ENCODE peak calls at places on chromosomes 3 and 15, in four cellular contexts. Z, H, Y and I are unnamed samples.

GRCh38 chr3:99862208-99862607 is 44.5 kb downstream of the CMSS1 start:
- DNase-seq in Z (peak; percentile 83), Y (no peak), H (no peak), I (no peak)

GRCh38 chr3:52253314-52254260 is 8.0 kb downstream of the PPM1M start:
- DNase-seq in Z (no peak), H (peak; percentile 43), Y (no peak), I (no peak)

GRCh38 chr15:31024979-31025378 is 33.6 kb upstream of the MTMR10 start:
- DNase-seq in Z (peak; percentile 49), Y (no peak), H (no peak), I (no peak)

GRCh38 chr15:98412852-98413251 is 235.5 kb upstream of the IGF1R start:
- DNase-seq in Y (no peak), H (no peak), Z (no peak), I (no peak)

GRCh38 chr3:186166491-186167288 is 57.8 kb upstream of the ETV5 start:
- DNase-seq in Y (no peak), Z (no peak), H (no peak), I (no peak)

GRCh38 chr15:23566070-23567050 is 886 bp downstream of the MKRN3 start:
- DNase-seq in Y (no peak), H (peak; percentile 70), Z (no peak), I (no peak)

GRCh38 chr3:50806806-50807205 is 132.1 kb downstream of the DOCK3 start:
- DNase-seq in Y (no peak), H (no peak), Z (no peak), I (no peak)

GRCh38 chr15:69523010-69524001 is 70.7 kb downstream of the RPLP1 start:
- DNase-seq in Z (peak; percentile 72), H (peak; percentile 89), Y (peak; percentile 76), I (peak; percentile 78)

GRCh38 chr3:42539871-42540714 is 37.6 kb downstream of the VIPR1 start:
- DNase-seq in Z (no peak), H (peak; percentile 74), Y (peak; percentile 86), I (peak; percentile 72)

GRCh38 chr3:128385080-128385832 is 81.4 kb downstream of the DNAJB8 start:
- DNase-seq in H (peak; percentile 68), Z (peak; percentile 73), Y (peak; percentile 77), I (peak; percentile 51)

GRCh38 chr3:179653777-179654117 is 907 bp downstream of the USP13 start:
- DNase-seq in Y (peak; percentile 26), Z (no peak), H (no peak), I (peak; percentile 47)

GRCh38 chr3:160475153-160475552 is 25.6 kb upstream of the TRIM59 start:
- DNase-seq in Z (no peak), Y (no peak), H (no peak), I (no peak)

GRCh38 chr3:197801801-197802504 is 10.9 kb downstream of the LRCH3 start:
- DNase-seq in H (no peak), Z (peak; percentile 51), Y (no peak), I (no peak)
- TF ChIP-seq CTCF in H (no peak), Z (peak; percentile 40), Y (peak; percentile 24), I (no peak)

GRCh38 chr3:133667118-133667517 is 5.4 kb upstream of the TOPBP1 start:
- DNase-seq in Z (no peak), H (no peak), Y (no peak), I (no peak)

GRCh38 chr3:133662256-133662773 is 574 bp upstream of the TOPBP1 start:
- DNase-seq in Y (no peak), Z (peak; percentile 27), H (peak; percentile 23), I (no peak)

GRCh38 chr3:133663569-133664313 is 2.0 kb upstream of the TOPBP1 start:
- DNase-seq in Y (no peak), H (peak; percentile 45), Z (peak; percentile 55), I (no peak)

GRCh38 chr3:133659806-133660205 is 1.9 kb downstream of the TOPBP1 start:
- DNase-seq in Y (no peak), H (no peak), Z (no peak), I (no peak)

GRCh38 chr3:133661454-133662255 is at the start of gene TOPBP1:
- DNase-seq in Z (peak; percentile 70), Y (peak; percentile 79), H (peak; percentile 90), I (peak; percentile 86)
- TF ChIP-seq POLR2A in Z (peak; percentile 44), Y (peak; percentile 66), H (no peak), I (peak; percentile 32)

GRCh38 chr15:56042031-56042430 is 48.6 kb upstream of the NEDD4 start:
- DNase-seq in Y (no peak), Z (peak; percentile 29), H (no peak), I (no peak)

GRCh38 chr15:56047354-56047753 is 53.9 kb upstream of the NEDD4 start:
- DNase-seq in H (no peak), Y (no peak), Z (no peak), I (no peak)

GRCh38 chr15:56042982-56043980 is 49.9 kb upstream of the NEDD4 start:
- DNase-seq in Y (no peak), H (no peak), Z (no peak), I (no peak)

GRCh38 chr15:56042523-56042922 is 49.1 kb upstream of the NEDD4 start:
- DNase-seq in H (no peak), Z (no peak), Y (no peak), I (no peak)

GRCh38 chr15:56045068-56045748 is 51.8 kb upstream of the NEDD4 start:
- DNase-seq in H (no peak), Y (no peak), Z (no peak), I (no peak)
- H3K4me1 ChIP-seq in H (no peaks in the 10 kb centered on the region), Y (peaks cover 12% of the 10 kb centered on the region), Z (peaks cover 11% of the 10 kb centered on the region), I (peaks cover under 1% of the 10 kb centered on the region)

DNA sequence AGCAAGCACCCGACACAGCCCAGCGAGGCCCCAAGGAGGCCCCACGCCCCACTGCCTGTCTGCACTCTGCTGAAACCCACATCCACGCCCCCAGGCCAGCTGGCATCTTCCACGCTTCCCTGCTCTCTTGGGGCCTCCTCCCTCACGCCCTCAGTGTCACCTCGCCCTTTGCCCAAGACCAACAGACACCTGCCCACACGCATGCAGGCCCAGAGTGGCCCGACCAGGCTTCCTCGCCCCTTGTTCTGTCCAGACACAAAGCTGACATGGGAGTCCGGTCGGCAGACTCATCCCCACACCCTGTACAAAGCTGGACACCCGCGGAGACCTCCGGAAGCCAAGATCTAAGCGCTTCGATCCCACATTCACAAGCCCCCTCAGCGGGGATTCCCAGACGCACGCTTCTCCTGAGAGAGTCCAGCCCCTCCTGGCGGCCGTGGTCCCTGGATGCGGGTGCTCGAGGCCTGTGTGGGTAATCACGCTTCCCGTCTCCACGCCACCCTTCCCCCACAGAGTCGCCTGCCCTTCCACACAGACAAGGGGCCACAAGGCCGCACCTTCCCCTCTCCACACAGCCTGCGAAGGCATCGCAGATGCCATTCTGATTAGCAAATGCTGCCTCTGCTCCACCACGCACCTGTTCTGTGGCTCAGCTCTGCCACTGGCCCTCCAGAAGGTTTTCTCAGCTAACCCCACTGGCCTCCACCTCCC is 176.6 kb downstream of the XXYLT1 start:
- DNase-seq in Y (no peak), H (no peak), Z (no peak), I (no peak)
- TF ChIP-seq CTCF in Y (no peak), H (no peak), Z (no peak), I (no peak)

GRCh38 chr3:126431103-126431534 is 36.4 kb downstream of the CFAP100 start:
- DNase-seq in Z (no peak), H (no peak), Y (no peak), I (no peak)
- TF ChIP-seq POLR2A in Z (no peak), H (no peak), Y (no peak), I (no peak)

DNA sequence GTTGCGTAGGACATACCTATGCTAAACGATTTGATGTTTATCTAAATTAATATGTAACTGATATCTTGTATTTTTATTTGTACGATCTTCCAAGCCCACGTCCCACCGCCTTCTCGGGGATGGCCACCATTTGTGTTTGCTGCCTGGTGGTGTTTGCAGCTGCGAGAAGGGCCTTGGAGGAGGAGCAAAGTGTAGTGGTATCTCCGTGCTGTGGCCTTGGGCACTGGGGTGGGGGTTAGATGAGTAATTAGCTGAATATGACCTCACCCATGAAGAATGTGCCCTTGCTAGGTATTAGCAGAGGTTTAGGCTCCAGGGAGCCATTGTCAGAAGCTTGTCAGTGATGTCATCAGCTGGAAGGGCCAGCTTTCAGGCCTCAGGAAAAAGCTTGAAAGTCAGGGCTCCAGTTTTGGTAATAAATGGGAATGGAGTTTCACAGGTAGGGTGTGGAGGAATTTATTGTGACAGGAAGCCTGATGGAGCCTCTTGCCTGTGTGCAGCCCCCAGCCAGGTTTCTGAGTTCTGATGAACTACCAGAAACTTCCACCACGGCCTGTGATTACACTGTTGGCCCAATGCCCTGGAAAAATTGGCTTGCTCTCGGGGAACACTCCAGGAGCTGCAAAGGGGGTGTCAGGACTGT is 41.0 kb downstream of the FLNB start:
- DNase-seq in Z (peak; percentile 90), Y (peak; percentile 82), H (no peak), I (peak; percentile 87)
- H3K4me1 ChIP-seq in Z (peaks cover 41% of the 10 kb centered on the region), Y (peaks cover 66% of the 10 kb centered on the region), H (peaks cover 32% of the 10 kb centered on the region), I (peaks cover 69% of the 10 kb centered on the region)

DNA sequence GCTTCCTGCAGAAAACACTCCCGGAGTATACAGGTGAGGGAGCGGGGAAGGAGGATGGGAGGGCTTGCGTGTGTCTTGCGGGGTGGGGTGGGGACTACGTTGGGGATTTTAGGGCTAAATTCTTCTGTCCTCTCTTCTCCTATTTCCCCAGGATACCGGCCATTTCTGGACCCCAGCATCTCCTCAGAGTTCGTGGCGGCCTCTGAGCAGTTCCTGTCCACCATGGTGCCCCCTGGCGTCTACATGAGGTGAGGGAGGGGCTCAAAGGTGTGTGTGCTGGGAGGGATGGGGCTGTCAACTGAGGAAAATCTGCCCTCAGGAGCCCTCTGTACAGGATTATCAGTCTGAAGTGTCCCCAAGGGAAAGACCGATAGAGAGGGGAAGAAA is 6.6 kb downstream of the DUOX1 start:
- DNase-seq in Y (no peak), Z (no peak), H (no peak), I (no peak)
- TF ChIP-seq CTCF in Y (no peak), Z (peak; percentile 2), H (no peak), I (no peak)

GRCh38 chr3:134483195-134483890 is 2.4 kb downstream of the ANAPC13 start:
- DNase-seq in Z (peak; percentile 91), H (no peak), Y (no peak), I (no peak)

GRCh38 chr3:134485075-134485536 is 679 bp downstream of the ANAPC13 start:
- DNase-seq in Z (no peak), H (no peak), Y (peak; percentile 33), I (peak; percentile 44)

GRCh38 chr3:134486577-134487041 is 752 bp downstream of the CEP63 start:
- DNase-seq in Z (peak; percentile 58), H (peak; percentile 41), Y (no peak), I (no peak)

GRCh38 chr3:134485620-134486576 is at the start of the genes ANAPC13 and CEP63:
- DNase-seq in Z (peak; percentile 99), H (peak; percentile 98), Y (peak; percentile 94), I (peak; percentile 93)

DNA sequence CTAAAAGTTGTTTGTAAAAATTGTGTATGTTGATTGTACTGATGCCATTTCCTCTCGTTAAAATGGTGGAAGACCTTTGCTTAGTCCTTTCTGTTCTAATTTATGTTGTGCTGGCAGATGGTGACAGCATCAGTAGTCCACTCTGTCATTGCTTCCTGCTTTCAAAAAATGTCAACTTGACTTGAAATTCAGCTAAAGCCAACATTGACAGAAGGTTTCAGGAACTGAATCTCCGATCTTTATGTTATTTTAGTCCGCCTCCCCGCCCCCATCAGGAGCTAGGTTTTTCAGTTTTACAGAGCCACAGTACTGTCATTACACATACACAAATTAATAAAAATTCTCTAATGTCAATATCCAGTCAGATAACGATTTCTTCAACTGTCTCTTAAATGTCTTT is 1.5 kb downstream of the CEP63 start:
- DNase-seq in Y (no peak), H (no peak), Z (no peak), I (no peak)
- TF ChIP-seq POLR2A in Y (no peak), H (no peak), Z (peak; percentile 13), I (no peak)

DNA sequence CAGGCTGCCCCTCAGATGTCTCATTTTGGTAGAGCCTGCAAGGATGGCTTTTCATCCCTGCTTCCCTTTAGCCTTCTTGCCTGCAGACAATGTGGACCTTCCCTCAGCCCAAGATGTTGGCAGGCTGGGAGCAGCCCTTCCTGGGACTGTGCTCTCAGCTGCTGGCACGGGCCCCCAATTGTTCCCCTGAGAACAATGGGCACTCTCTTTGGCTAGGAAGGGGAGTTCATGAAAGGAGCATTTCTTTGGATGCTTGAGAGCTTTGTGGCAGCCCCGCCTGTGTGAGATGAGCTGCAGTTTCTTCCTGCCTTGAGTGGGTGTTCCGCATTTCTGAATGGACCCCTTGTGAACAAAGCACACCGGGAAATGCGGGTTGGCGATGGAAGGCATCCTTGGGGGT is 35.0 kb upstream of the BSN start:
- DNase-seq in Z (no peak), Y (no peak), H (peak; percentile 69), I (no peak)
- H3K4me1 ChIP-seq in Z (no peaks in the 10 kb centered on the region), Y (peaks cover 48% of the 10 kb centered on the region), H (peaks cover 27% of the 10 kb centered on the region), I (no peaks in the 10 kb centered on the region)